ENCODE peak calls at places on chromosomes 5 and 9, in four cellular contexts. E is fibroblast of villous mesenchyme, K is fibroblast of pulmonary artery, J is upper lobe of left lung. B is an unnamed sample.

GRCh38 chr5:143101134-143101533 is 302.4 kb downstream of the NR3C1 start:
- DNase-seq in E (no peak), K (no peak), J (no peak), B (no peak)

GRCh38 chr5:2656186-2656585 is 95.3 kb downstream of the IRX2 start:
- DNase-seq in E (no peak), K (peak; percentile 75), J (no peak), B (no peak)

GRCh38 chr5:61332369-61332745 is 299 bp downstream of the ZSWIM6 start:
- DNase-seq in E (no peak), K (peak; percentile 32), J (no peak), B (no peak)

GRCh38 chr5:172078726-172079345 is 72.4 kb upstream of the FBXW11 start:
- DNase-seq in E (no peak), K (peak; percentile 59), J (no peak), B (no peak)

GRCh38 chr5:1105350-1106265 is 6.3 kb downstream of the SLC12A7 start:
- DNase-seq in E (peak; percentile 27), K (no peak), J (peak; percentile 73), B (peak; percentile 63)

GRCh38 chr9:4666042-4666699 is at the start of gene SPATA6L:
- DNase-seq in E (peak; percentile 49), K (peak; percentile 60), J (peak; percentile 92), B (no peak)

GRCh38 chr5:142453801-142454381 is 129.1 kb upstream of the SPRY4 start:
- DNase-seq in E (no peak), K (no peak), J (no peak), B (no peak)

GRCh38 chr5:88203977-88204735 is 64.5 kb downstream of the TMEM161B start:
- DNase-seq in E (no peak), K (no peak), J (no peak), B (no peak)

GRCh38 chr5:83955916-83956315 is 235.3 kb upstream of the HAPLN1 start:
- DNase-seq in E (peak; percentile 28), K (peak; percentile 34), J (no peak), B (peak; percentile 2)

GRCh38 chr5:16461782-16462181 is 3.8 kb downstream of the ZNF622 start:
- DNase-seq in E (peak; percentile 95), K (peak; percentile 82), J (no peak), B (peak; percentile 72)

GRCh38 chr5:36209664-36210063 is 32.1 kb downstream of the NADK2 start:
- DNase-seq in E (peak; percentile 27), K (peak; percentile 8), J (no peak), B (no peak)

GRCh38 chr5:80408976-80409926 is 1.4 kb downstream of the ZFYVE16 start:
- DNase-seq in E (peak; percentile 38), K (peak; percentile 26), J (no peak), B (no peak)

GRCh38 chr5:8057764-8058163 is 188.8 kb downstream of the MTRR start:
- DNase-seq in E (no peak), K (peak; percentile 7), J (no peak), B (no peak)

GRCh38 chr9:38027714-38028113 is 41.3 kb downstream of the SHB start:
- DNase-seq in E (no peak), K (no peak), J (no peak), B (no peak)

GRCh38 chr5:1792842-1793266 is 6.8 kb downstream of the MRPL36 start:
- DNase-seq in E (peak; percentile 91), K (peak; percentile 83), J (no peak), B (no peak)

GRCh38 chr9:22108581-22109370 is 99.7 kb upstream of the CDKN2B start:
- DNase-seq in E (peak; percentile 29), K (no peak), J (no peak), B (no peak)

GRCh38 chr5:8851101-8851500 is 694.8 kb downstream of the SEMA5A start:
- DNase-seq in E (no peak), K (no peak), J (peak; percentile 10), B (no peak)

GRCh38 chr5:178839319-178839704 is 20.4 kb upstream of the ZNF354B start:
- DNase-seq in E (peak; percentile 4), K (peak; percentile 47), J (no peak), B (no peak)

GRCh38 chr5:74992791-74993190 is 59.6 kb downstream of the GCNT4 start:
- DNase-seq in E (no peak), K (no peak), J (no peak), B (no peak)

GRCh38 chr9:20854444-20854843 is 170.4 kb downstream of the FOCAD start:
- DNase-seq in E (peak; percentile 84), K (peak; percentile 60), J (no peak), B (no peak)

GRCh38 chr5:55407059-55407684 is 99.4 kb downstream of the MTREX start:
- DNase-seq in E (peak; percentile 71), K (peak; percentile 71), J (no peak), B (no peak)

GRCh38 chr5:161051920-161052500 is 200.0 kb upstream of the ATP10B start:
- DNase-seq in E (no peak), K (no peak), J (no peak), B (peak; percentile 16)

GRCh38 chr5:90093931-90094485 is 315.5 kb downstream of the CETN3 start:
- DNase-seq in E (peak; percentile 33), K (peak; percentile 68), J (no peak), B (no peak)

GRCh38 chr9:32940740-32941139 is 60.7 kb downstream of the APTX start:
- DNase-seq in E (no peak), K (no peak), J (no peak), B (no peak)

GRCh38 chr5:174177531-174177930 is 132.0 kb downstream of the NSG2 start:
- DNase-seq in E (no peak), K (no peak), J (no peak), B (no peak)

GRCh38 chr5:82011761-82012160 is 39.9 kb downstream of the ATG10 start:
- DNase-seq in E (no peak), K (peak; percentile 39), J (no peak), B (no peak)

GRCh38 chr5:57680686-57681085 is 198.1 kb upstream of the ACTBL2 start:
- DNase-seq in E (no peak), K (no peak), J (no peak), B (no peak)

GRCh38 chr9:134373269-134373668 is 47.0 kb downstream of the RXRA start:
- DNase-seq in E (no peak), K (no peak), J (no peak), B (no peak)

GRCh38 chr5:112149727-112150126 is 269.4 kb downstream of the EPB41L4A start:
- DNase-seq in E (no peak), K (no peak), J (no peak), B (no peak)

GRCh38 chr5:112143684-112144083 is 275.4 kb downstream of the EPB41L4A start:
- DNase-seq in E (no peak), K (no peak), J (no peak), B (no peak)

GRCh38 chr5:112141582-112141981 is 277.5 kb downstream of the EPB41L4A start:
- DNase-seq in E (no peak), K (no peak), J (no peak), B (no peak)

GRCh38 chr5:112142769-112143270 is 276.3 kb downstream of the EPB41L4A start:
- DNase-seq in E (no peak), K (peak; percentile 92), J (no peak), B (peak; percentile 91)

DNA sequence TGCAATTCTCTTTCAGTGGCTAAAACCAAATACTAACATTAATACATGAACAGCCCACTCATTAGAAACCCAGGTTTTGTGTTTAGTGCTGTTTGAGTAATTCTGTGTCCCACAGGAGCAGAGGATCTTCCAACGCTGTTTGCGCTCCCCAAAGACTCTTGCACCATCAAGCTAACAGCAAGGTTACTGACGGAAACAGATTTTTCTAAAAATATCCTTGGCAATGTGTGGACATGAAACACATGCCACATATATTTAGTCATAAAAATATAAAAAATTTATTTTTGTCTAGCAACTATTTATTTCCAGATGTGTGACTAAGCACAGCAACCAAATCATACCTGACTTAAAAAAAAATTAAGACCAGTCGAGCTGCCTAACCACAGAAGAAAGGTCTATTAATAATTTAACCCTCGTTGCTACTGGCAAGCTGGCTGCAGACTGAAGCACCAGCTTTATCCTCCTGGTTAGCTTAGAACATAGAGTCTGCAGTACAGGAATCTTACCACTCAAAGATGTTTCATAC is 272.7 kb downstream of the EPB41L4A start:
- DNase-seq in E (peak; percentile 86), K (peak; percentile 89), J (no peak), B (no peak)
- H3K4me3 ChIP-seq in E (no peak overlapping the region), K (no peak overlapping the region), J (no peak overlapping the region), B (no peak overlapping the region)

GRCh38 chr5:149130121-149130931 is 11.0 kb upstream of the ABLIM3 start:
- DNase-seq in E (no peak), K (peak; percentile 57), J (no peak), B (no peak)
- TF ChIP-seq CTCF in E (peak; percentile 58), K (peak; percentile 61), J (peak; percentile 34), B (peak; percentile 79)

DNA sequence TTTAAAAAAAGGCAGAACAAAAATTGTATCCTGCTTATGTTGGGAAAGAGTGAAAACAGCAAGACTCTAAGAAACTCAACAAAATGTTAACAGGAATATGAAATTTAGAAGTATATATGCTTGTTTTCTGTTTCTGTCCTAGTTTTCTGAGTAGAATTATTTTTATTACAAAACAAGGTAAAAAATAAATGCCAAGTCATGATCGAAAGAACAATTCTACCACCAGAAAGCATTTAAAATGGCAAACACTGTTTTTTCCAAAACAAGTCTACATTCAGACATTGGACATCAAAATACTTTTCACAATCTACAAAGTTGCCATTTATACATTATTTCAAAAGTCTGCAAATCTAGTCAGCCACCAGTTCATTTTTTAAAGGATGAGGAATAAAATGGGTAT is 102.6 kb downstream of the TLE1 start:
- DNase-seq in E (no peak), K (no peak), J (no peak), B (no peak)
- H3K4me3 ChIP-seq in E (no peak overlapping the region), K (no peak overlapping the region), J (no peak overlapping the region), B (no peak overlapping the region)

GRCh38 chr5:34653708-34654107 is 2.4 kb upstream of the RAI14 start:
- DNase-seq in E (no peak), K (no peak), J (no peak), B (no peak)

GRCh38 chr5:34652466-34652865 is 3.7 kb upstream of the RAI14 start:
- DNase-seq in E (no peak), K (no peak), J (no peak), B (no peak)

GRCh38 chr5:34651791-34652190 is 4.3 kb upstream of the RAI14 start:
- DNase-seq in E (no peak), K (no peak), J (no peak), B (no peak)

GRCh38 chr5:34655354-34655991 is 655 bp upstream of the RAI14 start:
- DNase-seq in E (peak; percentile 83), K (peak; percentile 79), J (no peak), B (peak; percentile 85)

DNA sequence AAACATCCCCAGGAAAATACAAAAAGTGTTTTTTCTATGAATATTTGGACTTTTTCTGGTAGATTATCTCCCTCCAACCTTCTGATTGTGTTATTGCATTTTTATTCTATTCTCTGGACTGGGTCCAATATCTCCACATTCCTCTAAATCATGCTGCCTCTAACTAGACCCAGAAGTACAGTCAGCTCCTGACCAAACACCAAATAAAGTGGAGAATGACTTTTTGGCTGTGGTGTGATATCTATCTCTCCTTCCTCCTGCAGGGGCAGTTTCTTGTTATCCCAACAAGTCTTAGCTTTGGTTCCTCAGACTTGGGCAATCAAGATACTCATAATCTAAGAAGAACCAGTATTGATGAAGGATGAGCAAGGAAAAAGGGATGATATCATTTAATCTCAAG is 3.2 kb upstream of the RAI14 start:
- DNase-seq in E (no peak), K (peak; percentile 73), J (no peak), B (no peak)
- TF ChIP-seq CTCF in E (no peak), K (peak; percentile 9), J (no peak), B (no peak)

DNA sequence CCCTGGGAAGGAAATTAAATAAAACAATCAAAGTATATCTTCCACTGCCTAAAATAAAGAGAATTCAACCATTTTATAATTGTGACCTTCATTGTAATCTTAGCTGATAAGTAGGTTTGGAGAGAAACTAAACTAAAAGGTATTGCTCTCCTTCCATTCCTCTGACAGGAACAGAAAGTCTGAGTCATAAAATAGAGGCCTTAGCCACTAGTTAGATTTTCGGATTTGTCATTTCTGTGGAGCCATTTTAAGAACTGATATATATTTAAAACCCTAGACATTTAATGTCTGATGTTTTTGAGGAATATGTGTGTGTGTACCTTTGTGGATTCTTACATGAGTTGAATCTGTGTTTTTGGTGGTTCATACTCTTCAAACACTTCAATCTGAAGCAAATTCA is 11.8 kb upstream of the TMC1 start:
- DNase-seq in E (peak; percentile 22), K (peak; percentile 50), J (no peak), B (no peak)
- H3K4me3 ChIP-seq in E (no peak overlapping the region), K (no peak overlapping the region), J (no peak overlapping the region), B (no peak overlapping the region)

B was measured in epithelial cell of proximal tubule.